ENCODE peak calls at places on chromosome 17, in ten cellular contexts. G, K, L, I, D, B, U, R, Q and P are unnamed samples.
A peak's percentile ranks its signal among the peaks of the same experiment; 100 is the strongest.

GRCh38 chr17:74671031-74671771 is 41.5 kb downstream of the CD300LF start:
- DNase-seq in G (peak; percentile 46), K (peak; percentile 93), L (peak; percentile 76), I (no peak), D (peak; percentile 86), B (peak; percentile 68), U (peak; percentile 71), R (peak; percentile 67), Q (peak; percentile 44), P (peak; percentile 68)

GRCh38 chr17:58279016-58279671 is 1.6 kb downstream of the MPO start:
- DNase-seq in G (no peak), K (no peak), L (peak; percentile 46), I (no peak), D (no peak), B (no peak), U (no peak), R (peak; percentile 1), Q (no peak), P (no peak)

GRCh38 chr17:5705081-5705875 is 121.0 kb upstream of the NLRP1 start:
- DNase-seq in G (no peak), K (peak; percentile 34), L (peak; percentile 10), I (no peak), D (peak; percentile 48), B (no peak), U (peak; percentile 28), R (no peak), Q (peak; percentile 9), P (no peak)

GRCh38 chr17:62110923-62111484 is 45.9 kb upstream of the MED13 start:
- DNase-seq in G (no peak), K (no peak), L (peak; percentile 40), I (no peak), D (no peak), B (no peak), U (no peak), R (no peak), Q (no peak), P (no peak)

GRCh38 chr17:83194189-83194565 is 114.8 kb downstream of the METRNL start:
- DNase-seq in G (no peak), K (no peak), L (no peak), I (no peak), D (peak; percentile 87), B (peak; percentile 68), U (no peak), R (no peak), Q (no peak), P (no peak)

GRCh38 chr17:71171270-71171669 is 949.5 kb upstream of the SOX9 start:
- DNase-seq in G (no peak), K (no peak), L (no peak), I (no peak), D (no peak), B (no peak), U (no peak), R (no peak), Q (no peak), P (no peak)

GRCh38 chr17:610285-610684 is 104.4 kb downstream of the VPS53 start:
- DNase-seq in G (no peak), K (no peak), L (no peak), I (no peak), D (no peak), B (no peak), U (no peak), R (no peak), Q (no peak), P (no peak)

GRCh38 chr17:57999010-57999495 is 8.0 kb downstream of the SRSF1 start:
- DNase-seq in G (no peak), K (no peak), L (no peak), I (no peak), D (no peak), B (no peak), U (no peak), R (no peak), Q (no peak), P (no peak)

GRCh38 chr17:45908460-45908859 is 14.1 kb downstream of the MAPT start:
- DNase-seq in G (no peak), K (no peak), L (no peak), I (no peak), D (no peak), B (no peak), U (no peak), R (no peak), Q (no peak), P (no peak)

GRCh38 chr17:76251478-76252039 is 11.3 kb upstream of the RNF157 start:
- DNase-seq in G (no peak), K (no peak), L (no peak), I (peak; percentile 87), D (peak; percentile 56), B (peak; percentile 48), U (no peak), R (no peak), Q (no peak), P (no peak)

GRCh38 chr17:38761612-38762011 is 9.1 kb downstream of the PSMB3 start:
- DNase-seq in G (peak; percentile 68), K (no peak), L (peak; percentile 58), I (no peak), D (no peak), B (no peak), U (peak; percentile 76), R (peak; percentile 23), Q (peak; percentile 55), P (no peak)

GRCh38 chr17:80202197-80202596 is 17.9 kb downstream of the SGSH start:
- DNase-seq in G (no peak), K (no peak), L (no peak), I (no peak), D (no peak), B (no peak), U (no peak), R (no peak), Q (no peak), P (no peak)

GRCh38 chr17:40123811-40124114 is 2.0 kb downstream of the MSL1 start:
- DNase-seq in G (no peak), K (no peak), L (no peak), I (no peak), D (no peak), B (no peak), U (no peak), R (no peak), Q (no peak), P (no peak)

GRCh38 chr17:16215273-16215964 is at the start of gene NCOR1:
- DNase-seq in G (peak; percentile 92), K (peak; percentile 91), L (peak; percentile 93), I (peak; percentile 73), D (peak; percentile 98), B (peak; percentile 93), U (peak; percentile 80), R (peak; percentile 96), Q (peak; percentile 97), P (peak; percentile 88)
- TF ChIP-seq CTCF in G (peak; percentile 17), K (no peak), L (peak; percentile 40), I (no peak), D (no peak), B (no peak), U (peak; percentile 35), R (peak; percentile 44), Q (peak; percentile 23), P (no peak)

DNA sequence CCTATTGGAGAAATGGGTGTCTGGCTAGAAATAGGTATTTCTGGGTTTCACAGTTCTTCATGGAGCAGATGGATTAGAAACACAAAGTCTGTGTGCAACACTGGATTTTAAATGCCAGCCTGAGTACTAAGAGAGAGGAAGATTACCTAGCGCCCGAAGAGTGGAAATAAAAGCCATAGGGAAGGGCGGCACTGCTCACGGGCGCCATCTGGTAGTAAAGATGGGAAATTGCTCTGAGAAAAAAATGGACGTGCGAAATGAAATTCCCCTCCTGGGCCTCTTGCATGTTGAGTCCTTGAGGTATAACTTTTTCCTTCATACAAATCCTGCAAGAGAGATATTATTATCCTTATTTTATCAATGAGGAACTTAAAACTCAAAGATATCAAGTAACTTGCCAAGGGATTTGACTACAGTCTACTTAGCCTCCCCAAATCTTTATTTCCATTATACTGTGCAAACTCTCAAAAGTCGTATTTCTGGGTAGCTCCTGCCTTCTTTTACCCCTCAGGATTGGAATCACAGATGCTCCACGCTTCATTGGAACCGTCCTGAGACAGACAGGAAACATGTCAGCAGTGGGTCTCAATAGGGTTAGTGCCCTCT is 72.8 kb downstream of the MMD start:
- DNase-seq in G (peak; percentile 43), K (peak; percentile 60), L (peak; percentile 63), I (no peak), D (peak; percentile 87), B (no peak), U (peak; percentile 40), R (peak; percentile 60), Q (peak; percentile 57), P (peak; percentile 13)
- TF ChIP-seq CTCF in G (peak; percentile 91), K (peak; percentile 67), L (peak; percentile 86), I (peak; percentile 86), D (no peak), B (peak; percentile 79), U (peak; percentile 94), R (peak; percentile 86), Q (peak; percentile 81), P (peak; percentile 83)

DNA sequence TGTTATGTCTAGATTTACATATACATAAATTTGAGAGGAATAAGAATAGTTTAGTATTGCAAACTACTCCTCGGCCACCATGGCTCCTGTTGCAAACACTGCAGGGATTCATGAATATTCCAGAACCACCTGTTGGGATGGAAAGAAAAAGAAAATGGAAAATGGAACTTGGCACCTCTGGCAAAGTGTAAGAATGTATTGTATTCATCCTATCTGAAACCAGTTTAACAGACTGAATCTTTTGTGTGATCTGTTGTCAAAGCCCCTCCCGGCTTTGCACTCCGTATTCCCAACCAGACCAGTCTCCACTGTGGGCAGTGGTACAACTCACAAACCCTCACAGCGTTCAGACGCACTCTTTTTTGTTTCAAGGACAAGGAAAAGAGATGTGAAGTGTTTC is 124.4 kb downstream of the SPECC1 start:
- DNase-seq in G (no peak), K (no peak), L (no peak), I (no peak), D (no peak), B (no peak), U (no peak), R (no peak), Q (no peak), P (no peak)
- TF ChIP-seq CTCF in G (no peak), K (no peak), L (no peak), I (no peak), D (no peak), B (no peak), U (no peak), R (no peak), Q (no peak), P (no peak)

GRCh38 chr17:50621562-50621961 is 13.1 kb upstream of the ABCC3 start:
- DNase-seq in G (no peak), K (no peak), L (peak; percentile 24), I (no peak), D (no peak), B (no peak), U (no peak), R (no peak), Q (no peak), P (no peak)

GRCh38 chr17:50619489-50619888 is 15.2 kb upstream of the ABCC3 start:
- DNase-seq in G (no peak), K (no peak), L (no peak), I (no peak), D (no peak), B (no peak), U (no peak), R (no peak), Q (no peak), P (no peak)

GRCh38 chr17:50620237-50620636 is 14.4 kb upstream of the ABCC3 start:
- DNase-seq in G (no peak), K (peak; percentile 55), L (no peak), I (no peak), D (no peak), B (no peak), U (no peak), R (no peak), Q (no peak), P (no peak)

GRCh38 chr17:50618941-50619340 is 15.7 kb upstream of the ABCC3 start:
- DNase-seq in G (no peak), K (no peak), L (peak; percentile 17), I (no peak), D (no peak), B (no peak), U (no peak), R (no peak), Q (no peak), P (no peak)

GRCh38 chr17:50620848-50621247 is 13.8 kb upstream of the ABCC3 start:
- DNase-seq in G (no peak), K (no peak), L (no peak), I (no peak), D (no peak), B (no peak), U (no peak), R (no peak), Q (no peak), P (no peak)
- TF ChIP-seq CTCF in G (peak; percentile 31), K (no peak), L (no peak), I (no peak), D (no peak), B (no peak), U (no peak), R (peak; percentile 42), Q (no peak), P (no peak)